ENCODE peak calls at places on chromosome 5, in four cellular contexts. W, U, T and F are unnamed samples.

GRCh38 chr5:172777381-172778222 is 6.6 kb upstream of the DUSP1 start:
- DNase-seq in W (peak; percentile 93), U (no peak), T (peak; percentile 83), F (peak; percentile 78)

GRCh38 chr5:133715622-133716021 is 103.3 kb upstream of the FSTL4 start:
- DNase-seq in W (no peak), U (no peak), T (no peak), F (no peak)

GRCh38 chr5:20157089-20157488 is 169.1 kb upstream of the CDH18 start:
- DNase-seq in W (no peak), U (no peak), T (no peak), F (no peak)

GRCh38 chr5:142491260-142491659 is 166.4 kb upstream of the SPRY4 start:
- DNase-seq in W (no peak), U (no peak), T (no peak), F (no peak)

GRCh38 chr5:107373511-107374263 is 297.1 kb downstream of the EFNA5 start:
- DNase-seq in W (no peak), U (no peak), T (peak; percentile 68), F (no peak)

GRCh38 chr5:103110403-103110802 is 9.5 kb downstream of the GIN1 start:
- DNase-seq in W (no peak), U (no peak), T (no peak), F (no peak)

GRCh38 chr5:90940227-90940995 is 381.8 kb downstream of the ADGRV1 start:
- DNase-seq in W (peak; percentile 6), U (no peak), T (peak; percentile 13), F (no peak)

GRCh38 chr5:137706841-137707240 is 29.0 kb downstream of the KLHL3 start:
- DNase-seq in W (no peak), U (no peak), T (no peak), F (no peak)

GRCh38 chr5:38543886-38544285 is 12.6 kb downstream of the LIFR start:
- DNase-seq in W (no peak), U (no peak), T (no peak), F (no peak)